ENCODE peak calls at places on chromosomes 2 and 18, in four cellular contexts. C is EL, T is aorta, W is A549. N is an unnamed sample.

GRCh38 chr2:127370010-127370409 is 17.8 kb downstream of the MAP3K2 start:
- DNase-seq in W (no peak), C (no peak), T (no peak), N (no peak)

GRCh38 chr18:63098014-63098981 is 221.3 kb downstream of the BCL2 start:
- DNase-seq in C (no peak), T (no peak), W (no peak), N (no peak)

GRCh38 chr2:161243873-161244272 is 64.4 kb upstream of the PSMD14 start:
- DNase-seq in T (no peak), C (no peak), W (no peak), N (no peak)

GRCh38 chr2:227853204-227853629 is 18.2 kb upstream of the DAW1 start:
- DNase-seq in C (peak), W (no peak), T (no peak), N (no peak)

GRCh38 chr2:120250640-120251039 is 2.0 kb upstream of the RALB start:
- DNase-seq in C (no peak), W (no peak), T (no peak), N (no peak)

GRCh38 chr18:57909620-57910019 is 106.5 kb upstream of the ATP8B1 start:
- DNase-seq in W (no peak), T (no peak), C (peak), N (no peak)

GRCh38 chr18:74249181-74249968 is 42.4 kb downstream of the CYB5A start:
- DNase-seq in C (peak), W (peak), T (no peak), N (no peak)

GRCh38 chr18:79952457-79952995 is 1.1 kb upstream of the SLC66A2 start:
- DNase-seq in T (peak), W (no peak), C (no peak), N (no peak)

GRCh38 chr2:39378968-39379367 is 58.1 kb downstream of the MAP4K3 start:
- DNase-seq in W (no peak), C (no peak), T (no peak), N (no peak)

GRCh38 chr2:68287580-68288441 is 31.9 kb downstream of the CNRIP1 start:
- DNase-seq in T (no peak), W (no peak), C (no peak), N (no peak)